ENCODE peak calls at places on chromosomes 12 and 14, in four cellular contexts. X is testis, H is adrenal gland, K is K562. P is an unnamed sample.

GRCh38 chr14:67881225-67881624 is 61.6 kb downstream of the RAD51B start:
- DNase-seq in X (no peak), H (no peak), K (no peak), P (no peak)

GRCh38 chr14:72657214-72657921 is 236.5 kb downstream of the DPF3 start:
- DNase-seq in X (no peak), H (no peak), K (no peak), P (no peak)

GRCh38 chr12:3311491-3312103 is 179.4 kb upstream of the PRMT8 start:
- DNase-seq in X (no peak), H (no peak), K (no peak), P (no peak)

GRCh38 chr14:75460402-75460801 is 32.6 kb downstream of the JDP2 start:
- DNase-seq in X (no peak), H (no peak), K (no peak), P (no peak)

GRCh38 chr12:1525858-1526257 is 68.5 kb downstream of the FBXL14 start:
- DNase-seq in X (no peak), H (no peak), K (no peak), P (no peak)

GRCh38 chr12:46933947-46934346 is 108.2 kb upstream of the SLC38A4 start:
- DNase-seq in X (no peak), H (peak; percentile 5), K (peak; percentile 15), P (no peak)

GRCh38 chr14:47278233-47278842 is 397.1 kb downstream of the MDGA2 start:
- DNase-seq in X (peak; percentile 80), H (peak; percentile 69), K (peak; percentile 36), P (no peak)

GRCh38 chr12:92089559-92089958 is 56.1 kb downstream of the BTG1 start:
- DNase-seq in X (no peak), H (no peak), K (no peak), P (no peak)

GRCh38 chr12:50087995-50088394 is 2.9 kb downstream of the SMARCD1 start:
- DNase-seq in X (no peak), H (no peak), K (no peak), P (no peak)

GRCh38 chr12:92412931-92413685 is 267.5 kb upstream of the BTG1 start:
- DNase-seq in X (no peak), H (no peak), K (no peak), P (no peak)

GRCh38 chr12:50050410-50051280 is 6.8 kb upstream of the ASIC1 start:
- DNase-seq in X (peak; percentile 40), H (peak; percentile 38), K (peak; percentile 96), P (peak; percentile 75)

GRCh38 chr14:38549549-38549948 is 293.7 kb upstream of the CLEC14A start:
- DNase-seq in X (no peak), H (no peak), K (no peak), P (no peak)

GRCh38 chr12:9127484-9127883 is 11.8 kb upstream of the A2M start:
- DNase-seq in X (no peak), H (no peak), K (no peak), P (no peak)

GRCh38 chr12:69360348-69360672 is 767 bp downstream of the YEATS4 start:
- DNase-seq in X (no peak), H (no peak), K (no peak), P (no peak)

GRCh38 chr14:40221428-40221827 is 789.2 kb upstream of the FBXO33 start:
- DNase-seq in X (no peak), H (no peak), K (no peak), P (no peak)

GRCh38 chr14:97878727-97879126 is 1081.5 kb downstream of the VRK1 start:
- DNase-seq in X (peak; percentile 23), H (peak; percentile 44), K (no peak), P (no peak)

GRCh38 chr14:23538785-23539184 is 12.8 kb downstream of the ZFHX2 start:
- DNase-seq in X (no peak), H (peak; percentile 15), K (no peak), P (no peak)

GRCh38 chr14:103527408-103528157 is 1.4 kb upstream of the TRMT61A start:
- DNase-seq in X (no peak), H (no peak), K (no peak), P (no peak)

GRCh38 chr12:52191841-52192791 is at the start of gene KRT80:
- DNase-seq in X (peak; percentile 94), H (peak; percentile 99), K (no peak), P (peak; percentile 88)

GRCh38 chr12:91562476-91562875 is 379.9 kb upstream of the DCN start:
- DNase-seq in X (no peak), H (no peak), K (no peak), P (no peak)

GRCh38 chr14:34227834-34228662 is 234.0 kb downstream of the SPTSSA start:
- DNase-seq in X (peak; percentile 71), H (peak; percentile 68), K (peak; percentile 70), P (peak; percentile 47)

GRCh38 chr14:24367506-24368214 is at the start of gene NFATC4:
- DNase-seq in X (peak; percentile 93), H (peak; percentile 89), K (peak; percentile 69), P (peak; percentile 89)

GRCh38 chr12:48973531-48973930 is 2.0 kb upstream of the WNT10B start:
- DNase-seq in X (no peak), H (peak; percentile 48), K (no peak), P (no peak)

GRCh38 chr14:28926091-28926490 is 159.5 kb downstream of the FOXG1 start:
- DNase-seq in X (no peak), H (no peak), K (no peak), P (no peak)

GRCh38 chr14:88385212-88386101 is at the start of gene SPATA7:
- DNase-seq in X (peak; percentile 99), H (peak; percentile 97), K (peak; percentile 89), P (peak; percentile 97)

GRCh38 chr12:125983784-125984510 is 918.7 kb downstream of the AACS start:
- DNase-seq in X (no peak), H (no peak), K (no peak), P (no peak)

GRCh38 chr12:116604151-116604550 is 45.0 kb downstream of the MAP1LC3B2 start:
- DNase-seq in X (peak; percentile 66), H (no peak), K (no peak), P (no peak)

GRCh38 chr12:13368971-13369370 is 172.4 kb downstream of the EMP1 start:
- DNase-seq in X (no peak), H (no peak), K (no peak), P (no peak)

DNA sequence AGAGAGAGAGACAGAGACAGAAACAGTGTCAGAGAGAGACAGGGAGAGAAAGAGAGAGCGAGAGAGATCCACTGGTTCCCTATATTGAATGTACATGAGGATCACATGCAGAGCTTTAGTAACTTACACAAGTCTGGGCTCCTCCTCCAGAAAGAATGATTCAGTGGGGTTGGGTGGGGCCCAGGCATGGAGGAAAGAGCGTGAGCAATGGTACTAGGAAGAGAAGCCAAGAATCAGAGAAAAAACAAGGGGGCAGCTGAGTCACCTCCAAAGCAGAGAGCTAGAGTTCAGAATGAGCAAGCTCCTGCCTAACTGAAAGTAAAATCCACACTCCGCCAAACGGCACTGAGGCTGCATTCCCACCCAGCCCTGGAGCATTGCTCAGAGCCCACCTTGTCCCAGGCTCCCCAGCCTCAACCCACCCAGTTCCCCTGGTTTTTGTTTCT is 670.1 kb upstream of the TBX3 start:
- DNase-seq in X (peak; percentile 17), H (peak; percentile 90), K (peak; percentile 13), P (peak; percentile 82)
- TF ChIP-seq POLR2A in X (no peak), H (peak; percentile 95), K (no peak), P (no peak)

GRCh38 chr12:106581543-106582263 is 1.1 kb upstream of the RFX4 start:
- DNase-seq in X (peak; percentile 24), H (peak; percentile 32), K (no peak), P (no peak)

GRCh38 chr12:106583578-106584103 is 837 bp downstream of the RFX4 start:
- DNase-seq in X (no peak), H (no peak), K (no peak), P (no peak)

GRCh38 chr12:106582661-106583577 is at the start of gene RFX4:
- DNase-seq in X (no peak), H (no peak), K (no peak), P (no peak)

GRCh38 chr12:106580671-106581508 is 1.9 kb upstream of the RFX4 start:
- DNase-seq in X (no peak), H (no peak), K (no peak), P (no peak)

GRCh38 chr12:106582264-106582591 is 576 bp upstream of the RFX4 start:
- DNase-seq in X (no peak), H (no peak), K (no peak), P (no peak)
- H3K4me1 ChIP-seq in X (peaks cover 46% of the 10 kb centered on the region), H (peaks cover 36% of the 10 kb centered on the region), K (no peaks in the 10 kb centered on the region), P (peaks cover 9% of the 10 kb centered on the region)

GRCh38 chr12:14471497-14471896 is 96.2 kb downstream of the PLBD1 start:
- DNase-seq in X (no peak), H (no peak), K (no peak), P (no peak)
- H3K9me3 ChIP-seq in X (no peaks in the 10 kb centered on the region), H (no peaks in the 10 kb centered on the region), K (peaks cover 7% of the 10 kb centered on the region), P (peaks cover 9% of the 10 kb centered on the region)

GRCh38 chr12:95547522-95548055 is 3.7 kb downstream of the USP44 start:
- DNase-seq in X (no peak), H (no peak), K (peak; percentile 53), P (no peak)

GRCh38 chr12:95548056-95548538 is 3.2 kb downstream of the USP44 start:
- DNase-seq in X (peak; percentile 48), H (peak; percentile 48), K (peak; percentile 37), P (peak; percentile 46)

GRCh38 chr12:95549392-95550084 is 1.7 kb downstream of the USP44 start:
- DNase-seq in X (no peak), H (no peak), K (no peak), P (no peak)

GRCh38 chr12:95546491-95546813 is 4.8 kb downstream of the USP44 start:
- DNase-seq in X (no peak), H (no peak), K (peak; percentile 54), P (no peak)

GRCh38 chr12:95548539-95549391 is 2.5 kb downstream of the USP44 start:
- DNase-seq in X (peak; percentile 70), H (peak; percentile 61), K (peak; percentile 58), P (peak; percentile 68)
- TF ChIP-seq POLR2A in X (no peak), H (peak; percentile 64), K (peak; percentile 60), P (peak; percentile 70)

GRCh38 chr14:22482782-22483553 is 106.1 kb downstream of the DAD1 start:
- DNase-seq in X (no peak), H (no peak), K (no peak), P (no peak)

GRCh38 chr14:22483863-22484593 is 105.0 kb downstream of the DAD1 start:
- DNase-seq in X (no peak), H (no peak), K (no peak), P (no peak)

GRCh38 chr14:22479781-22480464 is 109.1 kb downstream of the DAD1 start:
- DNase-seq in X (no peak), H (no peak), K (no peak), P (no peak)

GRCh38 chr14:22481546-22481945 is 107.5 kb downstream of the DAD1 start:
- DNase-seq in X (no peak), H (no peak), K (no peak), P (no peak)

DNA sequence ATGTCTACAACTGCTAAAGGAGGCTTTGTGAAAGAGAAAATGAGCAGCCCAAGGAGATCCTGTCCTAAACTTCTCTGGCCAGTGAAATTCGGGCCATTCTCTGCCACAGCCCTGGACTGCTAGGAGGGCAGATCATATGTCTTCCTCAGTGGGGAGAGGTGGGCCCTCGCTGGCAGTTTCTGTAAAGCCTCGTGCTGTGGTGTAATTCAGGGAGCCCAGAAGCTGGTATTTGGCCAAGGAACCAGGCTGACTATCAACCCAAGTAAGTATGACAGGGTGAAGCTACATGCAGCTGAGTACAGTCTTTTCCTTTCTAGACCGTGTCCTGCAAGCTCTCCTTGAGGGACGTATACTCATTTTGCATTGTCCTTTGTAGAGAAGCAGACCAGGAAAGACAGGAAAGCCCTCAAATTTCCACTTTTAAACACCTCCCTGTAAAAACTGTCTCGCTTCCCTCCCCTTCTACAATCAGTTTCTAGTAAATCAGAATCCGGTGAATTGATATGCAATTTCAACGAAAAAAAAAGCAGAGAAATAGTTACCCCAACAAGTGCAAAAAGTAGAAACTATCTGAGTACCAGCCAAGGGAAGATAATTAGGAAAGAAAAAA is 106.8 kb downstream of the DAD1 start:
- DNase-seq in X (no peak), H (no peak), K (no peak), P (no peak)
- H3K4me1 ChIP-seq in X (peaks cover 8% of the 10 kb centered on the region), H (peaks cover 7% of the 10 kb centered on the region), K (no peaks in the 10 kb centered on the region), P (peaks cover 18% of the 10 kb centered on the region)